ENCODE peak calls at places on chromosomes 4 and X, in five cellular contexts. S is cardiac muscle cell, Y is right cardiac atrium, Z is RWPE1, W is A549. F is an unnamed sample.

GRCh38 chr4:21012851-21013331 is 312.6 kb downstream of the PACRGL start:
- DNase-seq in S (no peak), Z (peak; percentile 5), Y (no peak), W (no peak), F (no peak)

GRCh38 chr4:21134994-21135393 is 434.7 kb downstream of the PACRGL start:
- DNase-seq in W (no peak), Y (no peak), Z (no peak), S (peak; percentile 5), F (no peak)

GRCh38 chrX:13764765-13765164 is 30.2 kb downstream of the OFD1 start:
- DNase-seq in S (peak; percentile 51), Y (peak; percentile 21), Z (no peak), W (peak; percentile 5), F (no peak)

GRCh38 chr4:107279729-107280128 is 243.6 kb upstream of the DKK2 start:
- DNase-seq in Y (no peak), W (no peak), Z (peak; percentile 28), S (no peak), F (no peak)

GRCh38 chr4:176054942-176055341 is 10.7 kb upstream of the WDR17 start:
- DNase-seq in Z (no peak), W (no peak), Y (no peak), S (no peak), F (no peak)

GRCh38 chr4:26525751-26526150 is 35.5 kb upstream of the CCKAR start:
- DNase-seq in W (no peak), S (no peak), Y (no peak), Z (peak; percentile 9), F (no peak)

GRCh38 chr4:91829531-91829930 is 474.2 kb upstream of the GRID2 start:
- DNase-seq in Z (no peak), S (no peak), W (no peak), Y (no peak), F (no peak)

GRCh38 chrX:29662101-29662500 is 553.3 kb upstream of the MAGEB2 start:
- DNase-seq in W (peak; percentile 38), S (no peak), Y (no peak), Z (peak; percentile 15), F (peak; percentile 44)

GRCh38 chrX:68461541-68461940 is 28.2 kb upstream of the OPHN1 start:
- DNase-seq in S (no peak), Z (no peak), Y (no peak), W (no peak), F (no peak)

GRCh38 chr4:37245391-37245954 is 930 bp downstream of the NWD2 start:
- DNase-seq in S (no peak), Z (no peak), W (no peak), Y (no peak), F (no peak)

GRCh38 chr4:166386491-166387367 is 513.7 kb downstream of the TLL1 start:
- DNase-seq in W (no peak), S (no peak), Z (no peak), Y (no peak), F (no peak)

GRCh38 chr4:110130578-110131358 is 67.6 kb downstream of the ELOVL6 start:
- DNase-seq in W (no peak), S (no peak), Y (no peak), Z (peak; percentile 25), F (peak; percentile 63)

GRCh38 chrX:75181721-75182120 is 25.6 kb upstream of the ABCB7 start:
- DNase-seq in S (no peak), Z (no peak), Y (no peak), W (no peak), F (no peak)

GRCh38 chrX:143081231-143081630 is 55.5 kb downstream of the SPANXN4 start:
- DNase-seq in Z (no peak), Y (no peak), S (no peak), W (no peak), F (no peak)

GRCh38 chr4:143025111-143025704 is 159.5 kb upstream of the USP38 start:
- DNase-seq in S (peak; percentile 10), W (no peak), Y (no peak), Z (no peak), F (no peak)

GRCh38 chr4:17702666-17703065 is 78.8 kb downstream of the FAM184B start:
- DNase-seq in W (no peak), Y (no peak), Z (no peak), S (no peak), F (no peak)

GRCh38 chrX:50456712-50457484 is 13.7 kb downstream of the DGKK start:
- DNase-seq in W (no peak), Y (no peak), Z (no peak), S (no peak), F (no peak)

GRCh38 chrX:115409551-115409950 is 120.0 kb downstream of the LUZP4 start:
- DNase-seq in S (peak; percentile 26), W (no peak), Y (no peak), Z (no peak), F (no peak)

GRCh38 chrX:130799393-130799792 is 103.6 kb downstream of the ENOX2 start:
- DNase-seq in Y (no peak), W (no peak), S (no peak), Z (no peak), F (no peak)

GRCh38 chrX:139204903-139205667 is 325.5 kb upstream of the F9 start:
- DNase-seq in Y (peak; percentile 16), Z (peak; percentile 8), W (peak; percentile 15), S (peak; percentile 47), F (no peak)

GRCh38 chr4:5365071-5366008 is 314.1 kb downstream of the STK32B start:
- DNase-seq in Y (no peak), Z (peak; percentile 79), W (peak; percentile 54), S (no peak), F (peak; percentile 99)

GRCh38 chrX:33188286-33188685 is 23.1 kb downstream of the DMD start:
- DNase-seq in Z (no peak), Y (no peak), S (peak; percentile 34), W (no peak), F (no peak)

GRCh38 chr4:4590496-4590895 is 48.6 kb upstream of the STX18 start:
- DNase-seq in Y (no peak), S (no peak), Z (no peak), W (no peak), F (no peak)

GRCh38 chr4:32700838-32701237 is 1980.7 kb downstream of the PCDH7 start:
- DNase-seq in Y (no peak), Z (no peak), S (no peak), W (no peak), F (no peak)

GRCh38 chr4:65665951-65666523 is 4.3 kb downstream of the EPHA5 start:
- DNase-seq in S (no peak), Z (no peak), W (no peak), Y (no peak), F (no peak)

GRCh38 chrX:34770511-34770910 is 113.4 kb upstream of the TMEM47 start:
- DNase-seq in Y (no peak), W (no peak), Z (no peak), S (no peak), F (no peak)

GRCh38 chrX:53263597-53264094 is 17.7 kb downstream of the IQSEC2 start:
- DNase-seq in Y (no peak), W (peak; percentile 71), S (no peak), Z (peak; percentile 53), F (peak; percentile 37)

GRCh38 chr4:56049428-56050212 is 100.9 kb downstream of the CEP135 start:
- DNase-seq in Y (peak; percentile 17), W (no peak), Z (peak; percentile 12), S (peak; percentile 55), F (no peak)

GRCh38 chr4:150425161-150425560 is 156.8 kb upstream of the MAB21L2 start:
- DNase-seq in Y (no peak), Z (no peak), W (no peak), S (no peak), F (no peak)

GRCh38 chr4:96472103-96472867 is 632.4 kb downstream of the PDHA2 start:
- DNase-seq in W (no peak), Z (peak; percentile 5), Y (no peak), S (no peak), F (no peak)

DNA sequence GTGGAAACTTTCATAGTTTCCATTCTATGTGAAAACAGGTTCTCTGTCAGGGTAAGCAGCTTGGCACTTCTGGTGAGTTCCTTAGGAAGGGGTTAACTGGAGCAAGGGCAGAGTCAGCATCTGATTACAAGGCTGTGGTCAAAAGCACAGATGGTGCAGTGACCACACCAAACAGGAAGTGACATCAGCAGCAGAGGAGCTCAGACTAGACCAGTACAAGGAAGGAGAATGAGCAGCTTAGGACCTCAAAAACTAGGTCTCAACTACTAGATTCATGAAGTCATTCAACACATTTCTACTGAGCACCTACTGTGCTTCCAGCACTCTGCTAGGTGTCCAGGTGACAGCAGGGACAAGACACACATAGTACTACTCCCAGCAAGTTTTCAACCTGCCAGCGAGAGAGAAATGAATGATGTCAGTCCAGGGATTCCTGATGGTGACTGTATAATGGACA is 130.2 kb downstream of the AMELX start:
- DNase-seq in Z (no peak), S (no peak), W (no peak), Y (peak; percentile 8), F (no peak)
- H3K27ac ChIP-seq in Z (no peak overlapping the region), S (no peak overlapping the region), W (no peak overlapping the region), Y (no peak overlapping the region), F (no peak overlapping the region)

GRCh38 chr4:154591890-154592289 is 1.3 kb upstream of the FGA start:
- DNase-seq in Y (no peak), S (no peak), Z (no peak), W (no peak), F (no peak)
- H3K27ac ChIP-seq in Y (no peak overlapping the region), S (no peak overlapping the region), Z (no peak overlapping the region), W (peak overlapping the region; percentile 27), F (no peak overlapping the region)

GRCh38 chr4:102230194-102230593 is 115.1 kb downstream of the SLC39A8 start:
- DNase-seq in Y (no peak), W (no peak), Z (no peak), S (no peak), F (no peak)

DNA sequence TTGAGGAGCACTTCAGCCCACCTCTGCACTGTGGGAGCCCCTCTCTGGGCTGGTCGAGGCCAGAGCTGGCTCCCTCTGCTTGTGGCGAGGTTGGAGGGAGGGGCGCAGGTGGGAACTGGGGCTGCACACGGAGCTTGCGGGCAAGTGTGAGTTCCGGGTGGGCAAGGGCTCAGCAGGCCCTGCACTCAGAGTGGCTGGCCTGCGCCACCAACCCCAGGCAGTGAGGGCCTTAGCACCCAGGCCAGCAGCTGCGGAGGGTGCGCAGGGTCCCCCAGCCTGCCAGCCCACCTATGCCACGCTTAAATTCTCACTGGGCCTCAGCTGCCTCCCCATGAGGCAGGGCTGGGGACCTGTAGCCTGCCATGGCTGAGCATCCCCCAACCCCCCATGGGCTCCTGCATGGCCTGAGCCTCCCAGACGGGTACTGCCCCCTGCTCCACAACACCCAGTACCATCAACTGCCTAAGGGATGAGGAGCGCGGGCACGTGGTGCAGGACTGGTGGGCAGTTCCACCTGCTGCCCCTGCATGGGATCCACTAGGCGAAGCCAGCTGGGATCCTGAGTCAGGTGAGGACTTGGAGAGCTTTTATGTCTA is 110.9 kb downstream of the SLC39A8 start:
- DNase-seq in Y (no peak), W (no peak), Z (no peak), S (no peak), F (no peak)
- H3K27ac ChIP-seq in Y (no peak overlapping the region), W (no peak overlapping the region), Z (no peak overlapping the region), S (no peak overlapping the region), F (no peak overlapping the region)

GRCh38 chr4:67483868-67484602 is 61.3 kb downstream of the CENPC start:
- DNase-seq in S (no peak), W (no peak), Y (no peak), Z (no peak), F (no peak)
- H3K27ac ChIP-seq in S (no peak overlapping the region), W (no peak overlapping the region), Y (no peak overlapping the region), Z (no peak overlapping the region), F (no peak overlapping the region)

F was measured in epithelial cell of prostate.